ENCODE peak calls at places on chromosomes 11 and 22, in nine cellular contexts. N, O, V, A, H, S, M, D and P are unnamed samples.

GRCh38 chr22:49028111-49028510 is 799.6 kb downstream of the BRD1 start:
- DNase-seq in V (no peak), M (no peak), H (no peak), D (no peak), A (no peak), N (no peak), S (no peak), O (peak), P (no peak)

GRCh38 chr22:30017375-30017774 is 62.9 kb upstream of the HORMAD2 start:
- DNase-seq in N (no peak), A (no peak), D (no peak), H (no peak), M (no peak), V (no peak), S (peak), O (no peak), P (no peak)

GRCh38 chr22:44351037-44351436 is 38.3 kb upstream of the SHISAL1 start:
- DNase-seq in H (no peak), A (no peak), S (no peak), V (no peak), O (no peak), N (no peak), D (no peak), M (no peak), P (no peak)

GRCh38 chr22:38766076-38766777 is 10.4 kb upstream of the SUN2 start:
- DNase-seq in A (peak), V (peak), D (peak), O (peak), H (peak), S (peak), N (peak), M (peak), P (peak)

GRCh38 chr22:49934144-49934890 is 15.9 kb downstream of the CRELD2 start:
- DNase-seq in A (no peak), V (no peak), D (peak), O (peak), M (no peak), N (no peak), H (peak), S (peak), P (no peak)

GRCh38 chr22:29704528-29705285 is 15.1 kb upstream of the CABP7 start:
- DNase-seq in O (no peak), N (no peak), S (peak), H (no peak), A (no peak), M (no peak), V (no peak), D (no peak), P (no peak)

GRCh38 chr11:95140397-95141030 is 50.9 kb downstream of the ENDOD1 start:
- DNase-seq in V (no peak), S (no peak), H (no peak), A (no peak), O (no peak), D (no peak), N (no peak), M (no peak), P (no peak)

GRCh38 chr22:30235687-30236170 is 10.8 kb downstream of the LIF start:
- DNase-seq in V (peak), H (peak), S (peak), M (no peak), O (no peak), N (no peak), A (no peak), D (no peak), P (no peak)

GRCh38 chr11:68028802-68029475 is 1.5 kb upstream of the NDUFS8 start:
- DNase-seq in D (no peak), N (no peak), H (no peak), V (no peak), A (no peak), O (no peak), S (peak), M (no peak), P (no peak)

GRCh38 chr22:48745842-48746788 is 1081.6 kb downstream of the BRD1 start:
- DNase-seq in O (no peak), M (peak), V (no peak), S (no peak), H (no peak), N (no peak), A (no peak), D (no peak), P (no peak)

GRCh38 chr11:73995247-73995646 is 12.6 kb upstream of the UCP2 start:
- DNase-seq in H (no peak), S (peak), M (no peak), O (no peak), N (no peak), A (no peak), V (no peak), D (no peak), P (peak)

GRCh38 chr22:12601870-12602779 is 2925.9 kb upstream of the OR11H1 start:
- DNase-seq in V (no peak), O (peak), A (no peak), S (no peak), H (peak), D (no peak), M (peak), N (no peak), P (peak)

GRCh38 chr11:62011881-62012280 is 44.4 kb upstream of the FTH1 start:
- DNase-seq in O (no peak), D (no peak), N (no peak), H (no peak), M (peak), A (no peak), S (no peak), V (no peak), P (no peak)

GRCh38 chr22:23613193-23613973 is 18.7 kb downstream of the DRICH1 start:
- DNase-seq in A (no peak), N (no peak), V (no peak), H (no peak), S (no peak), D (no peak), M (peak), O (no peak), P (no peak)

GRCh38 chr11:19777032-19777341 is 64.3 kb downstream of the NAV2 start:
- DNase-seq in H (no peak), D (no peak), S (no peak), N (no peak), M (no peak), O (no peak), A (no peak), V (peak), P (peak)

GRCh38 chr22:32005453-32005852 is 37.6 kb upstream of the SLC5A1 start:
- DNase-seq in A (no peak), V (no peak), N (no peak), D (no peak), H (no peak), S (peak), M (no peak), O (no peak), P (no peak)

GRCh38 chr11:63875506-63875905 is 36.6 kb downstream of the MARK2 start:
- DNase-seq in D (no peak), S (no peak), O (no peak), M (no peak), H (no peak), V (no peak), A (no peak), N (no peak), P (no peak)

GRCh38 chr11:116910378-116910777 is 73.0 kb upstream of the APOA1 start:
- DNase-seq in V (no peak), N (no peak), O (no peak), D (no peak), A (no peak), M (no peak), S (peak), H (no peak), P (no peak)

GRCh38 chr11:86484164-86484794 is 109.6 kb downstream of the CCDC81 start:
- DNase-seq in N (peak), D (peak), V (peak), O (no peak), S (peak), A (no peak), M (peak), H (no peak), P (no peak)

GRCh38 chr11:27839226-27839913 is 139.1 kb upstream of the BDNF start:
- DNase-seq in D (no peak), M (no peak), H (no peak), N (peak), V (no peak), O (no peak), A (peak), S (peak), P (no peak)

GRCh38 chr22:39117585-39118191 is 20.6 kb downstream of the APOBEC3H start:
- DNase-seq in V (peak), H (peak), A (peak), O (no peak), N (no peak), S (peak), M (no peak), D (no peak), P (peak)

GRCh38 chr11:46387919-46388618 is 3.5 kb downstream of the CHRM4 start:
- DNase-seq in S (peak), H (peak), D (no peak), O (no peak), A (no peak), N (no peak), V (no peak), M (no peak), P (no peak)

GRCh38 chr11:2825261-2825885 is 60.2 kb downstream of the CDKN1C start:
- DNase-seq in O (peak), N (no peak), S (peak), V (no peak), H (no peak), M (peak), A (no peak), D (peak), P (no peak)

GRCh38 chr11:95108671-95109551 is 19.3 kb downstream of the ENDOD1 start:
- DNase-seq in D (no peak), H (no peak), N (no peak), O (no peak), A (no peak), V (no peak), M (no peak), S (no peak), P (no peak)

GRCh38 chr11:65102142-65103095 is 6.4 kb downstream of the VPS51 start:
- DNase-seq in D (no peak), H (no peak), O (no peak), V (no peak), N (no peak), M (no peak), A (no peak), S (no peak), P (no peak)

GRCh38 chr22:37552560-37553163 is 7.6 kb upstream of the CDC42EP1 start:
- DNase-seq in V (no peak), S (peak), H (peak), M (no peak), O (no peak), D (peak), N (peak), A (no peak), P (no peak)

GRCh38 chr22:43847376-43848289 is 14.7 kb downstream of the SULT4A1 start:
- DNase-seq in D (no peak), M (peak), O (no peak), A (no peak), H (no peak), N (no peak), S (no peak), V (no peak), P (no peak)

GRCh38 chr11:10538924-10539323 is 2.1 kb downstream of the RNF141 start:
- DNase-seq in A (no peak), V (no peak), H (no peak), N (no peak), S (no peak), M (no peak), O (no peak), D (no peak), P (no peak)
- TF ChIP-seq CTCF in A (no peak), V (no peak), H (no peak), N (no peak), S (no peak), M (no peak), O (no peak), D (no peak), P (no peak)

DNA sequence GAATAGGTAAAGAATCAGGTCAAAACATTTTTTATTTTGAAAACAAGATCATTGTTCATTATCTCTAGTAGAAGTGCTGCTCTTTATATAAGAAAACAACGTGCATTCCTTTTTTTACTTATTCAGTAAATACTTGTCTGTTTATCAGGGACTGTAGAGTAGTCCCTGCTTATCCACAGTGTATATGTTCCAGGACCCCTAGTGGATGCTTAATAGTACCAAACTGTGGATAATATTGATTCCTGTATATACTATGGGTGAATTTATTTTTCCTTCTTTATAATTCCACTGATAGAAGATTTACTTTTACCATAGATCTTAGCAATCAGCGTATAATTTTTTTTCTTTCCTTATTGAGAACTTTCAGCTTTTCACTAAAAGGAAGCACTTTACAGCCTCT is 32.6 kb downstream of the CEP295 start:
- DNase-seq in H (no peak), V (no peak), M (no peak), D (no peak), S (no peak), N (no peak), O (no peak), A (no peak), P (no peak)
- TF ChIP-seq CTCF in H (no peak), V (peak), M (no peak), D (no peak), S (no peak), N (no peak), O (no peak), A (no peak), P (no peak)

GRCh38 chr11:66488957-66489356 is 8.7 kb downstream of the DPP3 start:
- DNase-seq in A (no peak), M (no peak), V (no peak), S (no peak), O (no peak), H (peak), N (no peak), D (no peak), P (no peak)
- TF ChIP-seq CTCF in A (no peak), M (no peak), V (no peak), S (no peak), O (no peak), H (no peak), N (no peak), D (no peak), P (no peak)

DNA sequence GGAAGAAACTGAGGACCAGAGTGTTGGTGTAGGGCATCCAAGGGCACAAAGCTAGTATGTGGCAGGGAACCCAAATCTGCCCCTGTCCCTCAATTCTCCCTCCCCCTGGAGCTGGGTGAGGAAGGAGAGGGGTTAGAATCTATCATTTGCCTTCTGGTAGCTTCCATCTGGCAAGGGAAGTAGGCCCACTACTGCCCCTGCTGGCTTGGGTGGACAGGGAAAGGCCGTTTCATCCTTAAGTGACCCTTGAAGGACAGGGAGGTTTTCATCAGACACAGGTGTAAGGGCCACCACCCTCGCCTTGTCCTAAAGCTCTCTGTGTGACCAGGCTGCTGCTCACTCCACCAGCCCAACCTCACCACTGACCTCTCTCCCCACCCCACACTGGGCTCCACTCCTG is 22.1 kb downstream of the NECTIN1 start:
- DNase-seq in V (peak), O (no peak), M (no peak), S (no peak), H (peak), D (no peak), A (no peak), N (no peak), P (no peak)
- TF ChIP-seq CTCF in V (no peak), O (peak), M (no peak), S (no peak), H (peak), D (no peak), A (peak), N (peak), P (no peak)

GRCh38 chr11:121554552-121554951 is 101.8 kb upstream of the SORL1-AS1 start:
- DNase-seq in N (no peak), H (no peak), V (no peak), S (no peak), D (no peak), A (no peak), O (no peak), M (no peak), P (no peak)

GRCh38 chr11:121553367-121553766 is 100.6 kb upstream of the SORL1-AS1 start:
- DNase-seq in V (no peak), N (no peak), D (no peak), S (no peak), M (no peak), H (no peak), A (no peak), O (no peak), P (no peak)

GRCh38 chr11:121552160-121552559 is 99.4 kb upstream of the SORL1-AS1 start:
- DNase-seq in A (no peak), H (no peak), O (no peak), D (no peak), S (no peak), V (no peak), N (no peak), M (no peak), P (no peak)

GRCh38 chr11:121555172-121555571 is 102.4 kb upstream of the SORL1-AS1 start:
- DNase-seq in N (no peak), S (no peak), M (no peak), D (no peak), A (no peak), O (no peak), V (no peak), H (no peak), P (no peak)

GRCh38 chr11:121553806-121554205 is 101.0 kb upstream of the SORL1-AS1 start:
- DNase-seq in N (no peak), H (no peak), M (no peak), S (no peak), O (no peak), A (no peak), D (peak), V (no peak), P (no peak)
- TF ChIP-seq CTCF in N (no peak), H (no peak), M (no peak), S (no peak), O (no peak), A (no peak), D (no peak), V (no peak), P (no peak)

DNA sequence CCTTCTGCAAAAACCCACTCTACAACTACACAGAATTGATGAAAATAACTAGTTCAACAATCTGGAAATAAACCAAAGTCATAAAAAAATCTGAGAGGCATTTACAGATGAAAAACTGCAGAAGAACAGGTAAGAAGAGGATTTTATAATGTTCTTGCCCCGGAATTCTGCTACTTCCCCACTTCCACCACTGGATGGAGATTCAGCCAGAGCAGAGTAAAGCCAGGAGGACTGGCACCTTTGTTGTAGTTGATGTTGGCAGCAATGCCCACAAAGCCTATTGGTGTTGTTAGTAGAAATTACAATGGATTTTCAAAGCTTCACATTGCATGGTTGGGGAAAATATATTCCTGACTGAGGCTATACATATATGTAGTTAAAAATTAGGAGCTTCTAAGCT is 640.2 kb downstream of the LRRC4C start:
- DNase-seq in H (no peak), V (no peak), S (no peak), O (no peak), M (no peak), N (no peak), A (no peak), D (no peak), P (no peak)
- TF ChIP-seq CTCF in H (no peak), V (no peak), S (no peak), O (no peak), M (no peak), N (no peak), A (no peak), D (no peak), P (no peak)

GRCh38 chr11:33319965-33320813 is 63.0 kb downstream of the HIPK3 start:
- DNase-seq in H (no peak), N (no peak), S (no peak), M (no peak), O (no peak), A (no peak), D (no peak), V (no peak), P (no peak)
- TF ChIP-seq CTCF in H (no peak), N (no peak), S (no peak), M (no peak), O (no peak), A (peak), D (no peak), V (no peak), P (no peak)

GRCh38 chr11:8250981-8251620 is 12.6 kb downstream of the LMO1 start:
- DNase-seq in H (no peak), S (no peak), O (peak), A (no peak), D (peak), V (no peak), M (peak), N (no peak), P (no peak)

GRCh38 chr11:8249482-8249881 is 14.2 kb downstream of the LMO1 start:
- DNase-seq in S (no peak), N (no peak), M (peak), H (no peak), V (no peak), O (no peak), D (no peak), A (no peak), P (no peak)

GRCh38 chr11:8248786-8249185 is 14.9 kb downstream of the LMO1 start:
- DNase-seq in H (peak), A (no peak), O (peak), S (no peak), N (no peak), M (no peak), D (no peak), V (no peak), P (no peak)

GRCh38 chr11:8250446-8250845 is 13.2 kb downstream of the LMO1 start:
- DNase-seq in D (peak), O (peak), N (no peak), H (no peak), M (peak), V (no peak), A (no peak), S (no peak), P (no peak)

GRCh38 chr11:8247312-8247711 is 16.4 kb downstream of the LMO1 start:
- DNase-seq in H (no peak), M (no peak), D (no peak), S (no peak), O (peak), A (peak), N (no peak), V (no peak), P (no peak)
- TF ChIP-seq CTCF in H (peak), M (no peak), D (no peak), S (peak), O (peak), A (peak), N (peak), V (peak), P (no peak)

GRCh38 chr11:120182790-120183491 is 27.9 kb upstream of the OAF start:
- DNase-seq in V (no peak), M (peak), O (no peak), H (peak), D (no peak), A (no peak), N (no peak), S (no peak), P (no peak)
- TF ChIP-seq CTCF in V (no peak), M (no peak), O (peak), H (peak), D (no peak), A (peak), N (peak), S (peak), P (no peak)